ENCODE peak calls at places on chromosomes 6 and 20, in five cellular contexts. L is A549, Z is astrocyte of the spinal cord, C is left ventricle myocardium inferior, F is mammary epithelial cell. G is an unnamed sample.

GRCh38 chr6:14732845-14733757 is 512.8 kb upstream of the JARID2 start:
- DNase-seq in F (peak), L (peak), Z (peak), C (no peak), G (no peak)

GRCh38 chr6:94956910-94957309 is 620.4 kb upstream of the MANEA start:
- DNase-seq in Z (no peak), L (no peak), F (no peak), C (no peak), G (no peak)

GRCh38 chr6:17353440-17354175 is 39.8 kb upstream of the CAP2 start:
- DNase-seq in L (no peak), C (no peak), F (no peak), Z (no peak), G (no peak)

GRCh38 chr6:30612213-30612612 is 4.8 kb downstream of the PPP1R10 start:
- DNase-seq in L (peak), Z (no peak), C (no peak), F (no peak), G (no peak)

GRCh38 chr6:153045271-153045670 is 42.8 kb upstream of the MTRF1L start:
- DNase-seq in C (no peak), Z (no peak), F (no peak), L (no peak), G (no peak)

GRCh38 chr20:44154521-44155001 is 32.4 kb downstream of the JPH2 start:
- DNase-seq in C (no peak), F (peak), L (no peak), Z (no peak), G (no peak)

GRCh38 chr6:15901141-15902115 is 227.5 kb upstream of the MYLIP start:
- DNase-seq in C (no peak), F (no peak), L (no peak), Z (no peak), G (no peak)

GRCh38 chr20:14384411-14384810 is 47.0 kb upstream of the FLRT3 start:
- DNase-seq in F (no peak), Z (no peak), L (no peak), C (no peak), G (no peak)

GRCh38 chr6:162612613-162613012 is 115.0 kb downstream of the PRKN start:
- DNase-seq in L (no peak), F (no peak), Z (no peak), C (no peak), G (no peak)

GRCh38 chr6:36839819-36840379 is 655 bp upstream of the CPNE5 start:
- DNase-seq in Z (no peak), F (no peak), C (peak), L (peak), G (no peak)

DNA sequence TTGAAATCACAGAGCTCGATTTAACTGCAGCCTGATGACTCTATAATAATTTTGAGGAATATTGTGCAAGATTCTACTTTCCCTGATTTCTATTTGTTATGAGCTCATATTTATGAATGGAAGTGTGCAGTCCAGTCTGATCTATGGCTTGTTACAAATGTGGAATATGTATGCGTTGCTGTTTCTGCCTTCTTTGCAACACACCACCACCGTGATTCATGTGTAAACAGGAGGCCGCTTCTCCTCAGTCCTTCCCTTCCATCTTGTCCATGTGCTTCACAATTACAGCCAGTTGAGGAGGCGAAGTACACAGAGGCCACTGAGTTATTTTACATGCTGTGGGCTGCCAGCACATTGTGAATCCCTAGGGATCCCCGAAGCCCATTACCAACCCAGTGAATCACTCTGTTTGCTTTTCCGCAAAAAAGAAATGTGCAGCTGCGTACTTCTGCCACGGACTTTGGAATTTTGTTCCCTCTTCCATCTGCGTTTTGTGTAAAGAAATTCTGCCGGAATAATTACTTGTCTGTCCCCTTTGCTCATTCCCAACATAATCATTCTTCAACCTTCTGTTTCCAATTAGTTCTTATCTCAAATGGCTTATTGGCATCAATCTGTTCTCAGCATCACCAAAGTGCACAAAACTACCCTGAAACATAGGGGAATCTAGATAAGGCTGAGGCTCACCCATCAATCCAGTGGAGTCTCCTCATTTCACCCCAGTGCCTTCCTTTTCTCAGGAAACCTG is 551.6 kb upstream of the CITED2 start:
- DNase-seq in L (peak), Z (peak), F (no peak), C (no peak), G (no peak)
- H3K4me3 ChIP-seq in L (no peak), Z (no peak), F (no peak), C (no peak), G (no peak)

GRCh38 chr6:137870744-137871247 is 3.7 kb downstream of the TNFAIP3 start:
- DNase-seq in F (peak), Z (no peak), L (no peak), C (no peak), G (no peak)

GRCh38 chr6:137869781-137870180 is 2.7 kb downstream of the TNFAIP3 start:
- DNase-seq in Z (no peak), C (no peak), F (no peak), L (no peak), G (no peak)

GRCh38 chr6:137872071-137872470 is 5.0 kb downstream of the TNFAIP3 start:
- DNase-seq in C (no peak), Z (peak), L (no peak), F (peak), G (no peak)

GRCh38 chr6:137870286-137870685 is 3.2 kb downstream of the TNFAIP3 start:
- DNase-seq in C (no peak), Z (no peak), F (no peak), L (no peak), G (no peak)

DNA sequence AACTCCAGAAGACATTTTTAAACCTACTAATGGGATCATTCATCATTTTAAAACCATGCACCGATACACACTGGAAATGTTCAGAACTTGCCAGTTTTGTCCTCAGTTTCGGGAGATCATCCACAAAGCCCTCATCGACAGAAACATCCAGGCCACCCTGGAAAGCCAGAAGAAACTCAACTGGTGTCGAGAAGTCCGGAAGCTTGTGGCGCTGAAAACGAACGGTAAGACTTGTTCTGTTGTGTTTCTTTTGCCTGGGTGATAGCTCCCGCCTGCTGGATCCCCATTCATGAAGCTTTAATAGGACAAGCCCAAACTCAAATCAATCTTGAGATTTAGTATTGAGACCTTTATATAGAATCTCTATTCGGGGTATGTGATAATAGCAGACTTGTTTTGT is 4.2 kb downstream of the TNFAIP3 start:
- DNase-seq in Z (no peak), C (no peak), L (no peak), F (no peak), G (no peak)
- H3K4me3 ChIP-seq in Z (no peak), C (peak), L (no peak), F (peak), G (no peak)

GRCh38 chr6:42962096-42962495 is 1.5 kb downstream of the GNMT start:
- DNase-seq in C (no peak), Z (no peak), L (no peak), F (no peak), G (no peak)

GRCh38 chr6:42959917-42960242 is 674 bp upstream of the GNMT start:
- DNase-seq in F (no peak), L (no peak), C (no peak), Z (no peak), G (no peak)

GRCh38 chr6:42962502-42963178 is 2.1 kb downstream of the GNMT start:
- DNase-seq in L (no peak), F (no peak), C (no peak), Z (no peak), G (no peak)

GRCh38 chr6:42960243-42961019 is at the start of gene GNMT:
- DNase-seq in C (peak), L (peak), Z (no peak), F (peak), G (peak)

GRCh38 chr6:42961020-42961470 is 491 bp downstream of the GNMT start:
- DNase-seq in L (no peak), C (no peak), F (no peak), Z (no peak), G (no peak)
- H3K4me3 ChIP-seq in L (peak), C (peak), F (peak), Z (peak), G (peak)

GRCh38 chr6:130778946-130779657 is 48.1 kb upstream of the SMLR1 start:
- DNase-seq in C (no peak), Z (peak), L (no peak), F (peak), G (no peak)
- H3K4me3 ChIP-seq in C (peak), Z (no peak), L (no peak), F (no peak), G (no peak)

GRCh38 chr20:23636908-23637281 is 860 bp downstream of the CST3 start:
- DNase-seq in Z (no peak), C (no peak), L (no peak), F (no peak), G (no peak)
- H3K4me3 ChIP-seq in Z (peak), C (peak), L (peak), F (peak), G (peak)

DNA sequence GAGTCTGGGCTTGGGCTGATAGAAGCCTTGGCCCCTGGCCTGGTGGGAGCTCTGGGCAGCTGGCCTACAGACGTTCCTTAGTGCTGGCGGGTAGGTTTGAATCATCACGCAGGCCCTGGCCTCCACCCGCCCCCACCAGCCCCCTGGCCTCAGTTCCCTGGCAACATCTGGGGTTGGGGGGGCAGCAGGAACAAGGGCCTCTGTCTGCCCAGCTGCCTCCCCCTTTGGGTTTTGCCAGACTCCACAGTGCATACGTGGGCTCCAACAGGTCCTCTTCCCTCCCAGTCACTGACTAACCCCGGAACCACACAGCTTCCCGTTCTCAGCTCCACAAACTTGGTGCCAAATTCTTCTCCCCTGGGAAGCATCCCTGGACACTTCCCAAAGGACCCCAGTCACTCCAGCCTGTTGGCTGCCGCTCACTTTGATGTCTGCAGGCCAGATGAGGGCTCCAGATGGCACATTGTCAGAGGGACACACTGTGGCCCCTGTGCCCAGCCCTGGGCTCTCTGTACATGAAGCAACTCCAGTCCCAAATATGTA is 957 bp upstream of the VEGFA start:
- DNase-seq in F (no peak), C (peak), L (no peak), Z (peak), G (peak)
- H3K4me3 ChIP-seq in F (no peak), C (peak), L (no peak), Z (no peak), G (no peak)

DNA sequence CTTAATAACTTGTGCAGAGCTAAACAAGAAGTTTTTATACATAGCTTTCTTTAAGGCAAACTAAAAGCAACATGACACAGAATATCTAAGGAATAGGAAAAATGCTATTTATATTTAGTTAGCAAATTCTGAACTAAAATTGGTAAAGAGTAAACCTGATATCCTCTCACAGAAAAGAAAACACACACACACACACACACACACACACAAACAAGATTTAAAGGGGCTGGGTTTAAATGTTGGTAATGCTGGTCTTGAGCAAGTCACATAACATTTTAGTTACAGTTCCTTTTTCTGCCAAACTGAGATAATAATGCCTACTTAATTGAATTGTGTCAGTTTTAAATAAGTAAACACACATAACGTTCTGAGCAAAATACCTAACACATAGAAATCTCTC is 1.6 kb downstream of the TRDN start:
- DNase-seq in Z (no peak), F (no peak), C (no peak), L (no peak), G (no peak)
- H3K4me3 ChIP-seq in Z (no peak), F (no peak), C (peak), L (no peak), G (no peak)

G was measured in lung.